ENCODE peak calls at places on chromosome 15, in four cellular contexts. Q is HepG2, C is GM12878, U is K562. H is an unnamed sample.

GRCh38 chr15:45715528-45715927 is 80.7 kb downstream of the SQOR start:
- DNase-seq in C (no peak), U (no peak), Q (no peak), H (no peak)

GRCh38 chr15:76006136-76006778 is 6.0 kb downstream of the NRG4 start:
- DNase-seq in Q (peak; percentile 3), U (no peak), C (no peak), H (no peak)

GRCh38 chr15:79296583-79296982 is 14.1 kb downstream of the ANKRD34C start:
- DNase-seq in C (no peak), Q (no peak), U (no peak), H (peak; percentile 36)

GRCh38 chr15:72318408-72318942 is 1.5 kb downstream of the CELF6 start:
- DNase-seq in C (no peak), U (no peak), Q (no peak), H (peak; percentile 11)

GRCh38 chr15:44535509-44536297 is 1.2 kb upstream of the EIF3J start:
- DNase-seq in U (peak; percentile 12), C (no peak), Q (peak; percentile 15), H (peak; percentile 14)

GRCh38 chr15:66472176-66472999 is 25.2 kb downstream of the SNAPC5 start:
- DNase-seq in U (no peak), Q (peak; percentile 35), C (peak; percentile 78), H (no peak)

GRCh38 chr15:34588046-34588674 is 4.7 kb upstream of the GOLGA8B start:
- DNase-seq in Q (peak; percentile 80), C (no peak), U (peak; percentile 81), H (peak; percentile 71)

GRCh38 chr15:34818531-34818930 is 23.2 kb upstream of the ACTC1 start:
- DNase-seq in U (no peak), C (no peak), Q (no peak), H (no peak)

GRCh38 chr15:28977377-28978010 is 91.7 kb downstream of the APBA2 start:
- DNase-seq in Q (no peak), C (no peak), U (no peak), H (peak; percentile 96)

GRCh38 chr15:101497484-101498034 is 8.1 kb upstream of the PCSK6 start:
- DNase-seq in Q (peak; percentile 77), U (no peak), C (no peak), H (no peak)

GRCh38 chr15:94061041-94061440 is 170.3 kb upstream of the MCTP2 start:
- DNase-seq in C (no peak), U (no peak), Q (no peak), H (no peak)
- TF ChIP-seq CHD2 in C (no peak), U (no peak), Q (no peak), H (no peak)

GRCh38 chr15:62524848-62525247 is 359.8 kb upstream of the C2CD4B start:
- DNase-seq in U (no peak), Q (no peak), C (no peak), H (no peak)
- TF ChIP-seq BHLHE40 in U (no peak), Q (no peak), C (no peak), H (no peak)

GRCh38 chr15:43250785-43251184 is 15.9 kb downstream of the TGM5 start:
- DNase-seq in Q (no peak), C (no peak), U (no peak), H (no peak)

GRCh38 chr15:43249699-43250203 is 17.0 kb downstream of the TGM5 start:
- DNase-seq in U (peak; percentile 35), C (peak; percentile 94), Q (no peak), H (no peak)

GRCh38 chr15:43249236-43249635 is 17.5 kb downstream of the TGM5 start:
- DNase-seq in C (no peak), Q (no peak), U (no peak), H (no peak)

GRCh38 chr15:43251863-43252241 is 14.9 kb downstream of the TGM5 start:
- DNase-seq in Q (no peak), C (peak; percentile 53), U (no peak), H (no peak)

GRCh38 chr15:43251185-43251862 is 15.4 kb downstream of the TGM5 start:
- DNase-seq in U (no peak), C (no peak), Q (no peak), H (no peak)
- TF ChIP-seq CHD2 in U (no peak), C (no peak), Q (no peak), H (no peak)

GRCh38 chr15:92087211-92087610 is 233.7 kb downstream of the SLCO3A1 start:
- DNase-seq in Q (no peak), C (no peak), U (no peak), H (no peak)

GRCh38 chr15:92095691-92096090 is 242.2 kb downstream of the SLCO3A1 start:
- DNase-seq in C (no peak), U (no peak), Q (no peak), H (no peak)

GRCh38 chr15:92092391-92092790 is 238.9 kb downstream of the SLCO3A1 start:
- DNase-seq in Q (no peak), C (no peak), U (no peak), H (no peak)

GRCh38 chr15:92091155-92091734 is 237.7 kb downstream of the SLCO3A1 start:
- DNase-seq in U (peak; percentile 46), Q (peak; percentile 28), C (no peak), H (peak; percentile 60)
- TF ChIP-seq BHLHE40 in U (no peak), Q (no peak), C (no peak), H (no peak)

DNA sequence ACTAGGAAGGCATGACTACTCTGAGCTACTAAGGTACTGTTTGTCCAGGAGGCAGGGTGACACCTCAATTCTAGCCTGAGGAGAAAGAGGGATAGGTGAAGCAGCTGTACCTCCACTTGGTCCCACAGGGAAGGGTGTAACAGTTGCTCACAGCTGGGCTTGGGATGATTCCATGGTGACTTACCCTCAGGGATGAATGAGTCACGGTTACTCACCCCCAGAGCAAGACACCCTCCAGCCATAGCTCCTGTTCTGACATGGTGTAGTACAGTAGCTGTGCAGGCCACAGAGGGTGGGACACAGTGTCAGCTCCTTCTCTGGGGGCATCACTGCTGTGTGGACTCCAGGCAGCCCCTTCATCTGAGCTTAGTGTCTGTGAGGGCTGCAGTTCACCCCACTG is 868.6 kb upstream of the SEMA6D start:
- DNase-seq in C (no peak), U (no peak), Q (no peak), H (no peak)
- TF ChIP-seq CHD2 in C (no peak), U (no peak), Q (no peak), H (no peak)

GRCh38 chr15:89657691-89658200 is 2.5 kb upstream of the KIF7 start:
- DNase-seq in C (no peak), U (no peak), Q (no peak), H (no peak)

GRCh38 chr15:89653578-89653977 is 1.7 kb downstream of the KIF7 start:
- DNase-seq in U (no peak), Q (no peak), C (no peak), H (no peak)

GRCh38 chr15:89654311-89654761 is 931 bp downstream of the KIF7 start:
- DNase-seq in Q (no peak), U (no peak), C (no peak), H (no peak)

GRCh38 chr15:89654847-89655805 is at the start of gene KIF7:
- DNase-seq in C (no peak), U (peak; percentile 73), Q (peak; percentile 32), H (peak; percentile 60)

DNA sequence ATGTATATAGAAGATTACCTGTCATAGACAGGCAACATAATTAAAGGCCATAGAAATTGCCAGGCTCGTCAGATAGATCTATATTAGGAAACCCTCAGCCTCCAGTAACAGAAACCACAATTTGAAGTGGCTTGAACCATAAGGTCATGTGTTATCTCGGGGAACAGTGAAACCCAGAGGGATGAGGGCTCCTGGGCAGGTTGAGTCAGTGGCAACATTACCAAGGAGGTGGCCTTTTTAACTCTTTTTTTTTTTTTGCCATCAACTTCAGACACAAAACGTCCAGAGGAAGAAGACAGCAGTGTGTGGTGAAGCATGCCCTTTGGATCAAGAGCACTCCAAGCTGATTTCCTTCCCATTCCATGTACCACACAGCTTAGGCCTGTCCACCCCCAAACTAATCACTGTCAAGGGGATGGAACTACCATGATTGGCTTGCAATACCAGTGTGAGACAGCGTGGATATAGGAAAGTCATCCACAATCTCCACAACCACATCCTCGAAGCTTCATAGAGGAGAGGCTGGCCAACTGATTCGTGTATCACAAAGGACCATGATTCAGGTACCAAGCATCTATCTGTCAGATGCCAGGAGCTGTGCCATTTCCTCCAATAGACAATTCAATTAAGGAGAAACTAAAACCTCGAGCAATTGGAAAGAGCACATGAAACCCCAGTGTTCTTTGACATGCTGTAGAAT is 999 bp upstream of the KIF7 start:
- DNase-seq in U (no peak), C (no peak), Q (no peak), H (no peak)
- TF ChIP-seq BHLHE40 in U (no peak), C (no peak), Q (no peak), H (no peak)

DNA sequence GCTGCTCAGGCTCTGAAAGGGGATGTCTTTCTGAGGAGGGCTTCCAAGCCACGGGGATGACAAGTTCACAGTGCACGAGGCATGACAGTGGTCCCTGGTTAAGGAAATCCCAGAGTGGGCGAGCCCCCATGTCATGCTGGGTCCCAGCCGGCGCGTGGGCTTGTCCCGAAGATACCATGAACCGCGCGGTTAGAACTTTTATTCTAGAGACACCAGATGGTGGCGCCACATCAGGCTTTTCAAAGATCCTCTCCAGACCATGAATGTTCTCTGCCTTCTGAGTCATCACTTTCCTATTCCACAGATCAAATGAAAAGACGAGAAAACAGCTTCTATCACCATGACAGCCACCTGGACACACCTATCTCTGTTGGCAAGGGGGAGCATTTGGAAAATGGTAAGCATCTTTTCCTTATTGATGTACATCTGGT is 227.8 kb upstream of the LYSMD4 start:
- DNase-seq in C (no peak), Q (no peak), U (peak; percentile 19), H (peak; percentile 34)
- TF ChIP-seq CHD2 in C (no peak), Q (no peak), U (no peak), H (no peak)

GRCh38 chr15:96416934-96417759 is 86.6 kb downstream of the NR2F2 start:
- DNase-seq in Q (no peak), U (peak; percentile 25), C (no peak), H (no peak)
- TF ChIP-seq BHLHE40 in Q (no peak), U (no peak), C (no peak), H (no peak)

GRCh38 chr15:77346637-77347036 is 73.3 kb downstream of the PEAK1 start:
- DNase-seq in Q (peak; percentile 6), U (no peak), C (no peak), H (no peak)
- TF ChIP-seq CHD2 in Q (no peak), U (no peak), C (no peak), H (no peak)

GRCh38 chr15:48177383-48177874 is 666 bp downstream of the MYEF2 start:
- DNase-seq in C (peak; percentile 11), Q (no peak), U (no peak), H (peak; percentile 48)
- TF ChIP-seq BHLHE40 in C (no peak), Q (no peak), U (no peak), H (no peak)

H was measured in A549.